ENCODE peak calls at places on chromosome 19, in nine cellular contexts. U is activated CD8-positive, alpha-beta memory T cell treated with anti-CD3 and anti-CD28 coated beads for 4 hours; Y is GM03348; M is HL-60; T is psoas muscle; H is germinal center; E is effector CD4-positive, alpha-beta T cell; Q is KG1; N is RPMI7951. A is an unnamed sample.

GRCh38 chr19:35177377-35178274 is 23.1 kb downstream of the FXYD5 start:
- DNase-seq in U (no peak), Y (no peak), M (no peak), T (no peak), H (no peak), E (no peak), Q (no peak), N (no peak), A (no peak)

GRCh38 chr19:56145698-56146097 is 4.6 kb downstream of the ZNF444 start:
- DNase-seq in U (no peak), Y (no peak), M (no peak), T (no peak), H (no peak), E (no peak), Q (no peak), N (no peak), A (no peak)

GRCh38 chr19:4814625-4815425 is 16.7 kb downstream of the TICAM1 start:
- DNase-seq in U (no peak), Y (peak), M (no peak), T (no peak), H (no peak), E (no peak), Q (no peak), N (peak), A (no peak)

GRCh38 chr19:1590641-1591397 is 1.8 kb downstream of the MBD3 start:
- DNase-seq in U (no peak), Y (peak), M (peak), T (no peak), H (no peak), E (no peak), Q (peak), N (no peak), A (peak)

GRCh38 chr19:43773725-43774102 is 7.1 kb downstream of the KCNN4 start:
- DNase-seq in U (no peak), Y (no peak), M (no peak), T (no peak), H (no peak), E (no peak), Q (no peak), N (no peak), A (no peak)

GRCh38 chr19:50173144-50173543 is 10.1 kb upstream of the IZUMO2 start:
- DNase-seq in U (no peak), Y (no peak), M (no peak), T (no peak), H (no peak), E (no peak), Q (no peak), N (peak), A (no peak)

GRCh38 chr19:45402469-45403070 is 2.3 kb downstream of the PPP1R13L start:
- DNase-seq in U (no peak), Y (peak), M (no peak), T (peak), H (peak), E (no peak), Q (no peak), N (no peak), A (peak)

GRCh38 chr19:43430142-43430710 is 15.5 kb downstream of the TEX101 start:
- DNase-seq in U (no peak), Y (no peak), M (no peak), T (no peak), H (no peak), E (no peak), Q (no peak), N (peak), A (no peak)

A was measured in astrocyte of the hippocampus.